ENCODE peak calls at places on chromosomes 1 and 21, in nine cellular contexts. Y is suprapubic skin, R is OCI-LY7, W is tibial artery, T is fibroblast of lung, Z is foreskin fibroblast, I is prostate gland, K is A549, X is IMR-90. F is an unnamed sample.

GRCh38 chr1:91406773-91407389 is 2.2 kb upstream of the HFM1 start:
- DNase-seq in Y (no peak), R (no peak), W (no peak), T (no peak), Z (peak; percentile 6), I (no peak), K (peak; percentile 14), X (no peak), F (peak; percentile 6)

GRCh38 chr1:246151796-246152434 is 355.2 kb downstream of the SMYD3 start:
- DNase-seq in Y (no peak), R (no peak), W (no peak), T (no peak), Z (no peak), I (no peak), K (no peak), X (peak; percentile 9), F (no peak)

GRCh38 chr1:117572546-117572945 is 33.3 kb upstream of the TENT5C start:
- DNase-seq in Y (no peak), R (peak; percentile 33), W (no peak), T (no peak), Z (no peak), I (no peak), K (no peak), X (no peak), F (no peak)

GRCh38 chr1:101025283-101025679 is 303 bp downstream of the DPH5 start:
- DNase-seq in Y (no peak), R (peak; percentile 29), W (no peak), T (peak; percentile 37), Z (no peak), I (no peak), K (no peak), X (peak; percentile 32), F (no peak)

GRCh38 chr1:237016626-237017025 is 12.4 kb upstream of the MT1HL1 start:
- DNase-seq in Y (no peak), R (no peak), W (no peak), T (no peak), Z (no peak), I (no peak), K (no peak), X (no peak), F (no peak)

GRCh38 chr21:33936221-33937038 is 20.8 kb upstream of the ATP5PO start:
- DNase-seq in Y (no peak), R (no peak), W (peak; percentile 60), T (no peak), Z (no peak), I (no peak), K (no peak), X (no peak), F (no peak)

GRCh38 chr1:68438310-68438709 is 11.4 kb downstream of the RPE65 start:
- DNase-seq in Y (no peak), R (no peak), W (no peak), T (no peak), Z (no peak), I (no peak), K (no peak), X (no peak), F (peak; percentile 11)

GRCh38 chr1:32115496-32115895 is 7.6 kb downstream of the KPNA6 start:
- DNase-seq in Y (no peak), R (no peak), W (no peak), T (no peak), Z (no peak), I (no peak), K (no peak), X (peak; percentile 18), F (no peak)

GRCh38 chr21:38839683-38840286 is 34.1 kb downstream of the ETS2 start:
- DNase-seq in Y (no peak), R (no peak), W (no peak), T (peak; percentile 94), Z (peak; percentile 79), I (no peak), K (peak; percentile 53), X (peak; percentile 94), F (no peak)

GRCh38 chr1:224867715-224868114 is 61.8 kb upstream of the DNAH14 start:
- DNase-seq in Y (no peak), R (no peak), W (no peak), T (peak; percentile 68), Z (peak; percentile 21), I (no peak), K (no peak), X (no peak), F (no peak)

GRCh38 chr1:115883240-115883639 is 42.3 kb upstream of the NHLH2 start:
- DNase-seq in Y (no peak), R (no peak), W (no peak), T (no peak), Z (no peak), I (no peak), K (no peak), X (no peak), F (no peak)

GRCh38 chr1:92762355-92762754 is 22.6 kb downstream of the EVI5 start:
- DNase-seq in Y (no peak), R (no peak), W (no peak), T (no peak), Z (no peak), I (no peak), K (no peak), X (no peak), F (no peak)

GRCh38 chr1:92764116-92764515 is 20.8 kb downstream of the EVI5 start:
- DNase-seq in Y (no peak), R (no peak), W (no peak), T (peak; percentile 33), Z (no peak), I (no peak), K (no peak), X (no peak), F (no peak)

GRCh38 chr1:92769856-92770255 is 15.1 kb downstream of the EVI5 start:
- DNase-seq in Y (no peak), R (no peak), W (no peak), T (no peak), Z (no peak), I (no peak), K (no peak), X (no peak), F (no peak)

GRCh38 chr1:92768915-92769314 is 16.0 kb downstream of the EVI5 start:
- DNase-seq in Y (no peak), R (no peak), W (no peak), T (no peak), Z (no peak), I (no peak), K (no peak), X (no peak), F (no peak)

DNA sequence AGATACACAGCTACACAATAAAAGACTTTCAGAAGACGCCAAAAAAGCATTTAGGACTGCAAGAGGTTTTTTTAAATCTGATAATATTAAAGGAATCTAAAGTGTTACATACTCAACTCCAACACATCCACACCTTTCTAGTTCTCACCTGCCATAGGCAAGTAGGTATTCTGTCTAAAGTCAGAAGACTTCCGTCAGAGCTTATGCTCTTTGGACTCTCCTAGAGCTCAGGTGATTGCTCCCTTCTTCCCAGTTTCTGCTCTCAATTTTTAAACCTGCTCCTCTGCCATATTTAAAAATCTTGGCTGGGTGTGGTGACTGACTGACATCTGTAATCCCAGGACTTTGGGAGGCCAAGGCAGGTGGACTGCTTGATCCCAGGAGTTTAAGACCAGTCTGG is 16.6 kb downstream of the EVI5 start:
- DNase-seq in Y (no peak), R (no peak), W (no peak), T (no peak), Z (no peak), I (no peak), K (no peak), X (no peak), F (no peak)
- H3K4me3 ChIP-seq in Y (no peak overlapping the region), R (no peak overlapping the region), W (no peak overlapping the region), T (no peak overlapping the region), Z (no peak overlapping the region), I (no peak overlapping the region), K (no peak overlapping the region), X (no peak overlapping the region), F (no peak overlapping the region)

DNA sequence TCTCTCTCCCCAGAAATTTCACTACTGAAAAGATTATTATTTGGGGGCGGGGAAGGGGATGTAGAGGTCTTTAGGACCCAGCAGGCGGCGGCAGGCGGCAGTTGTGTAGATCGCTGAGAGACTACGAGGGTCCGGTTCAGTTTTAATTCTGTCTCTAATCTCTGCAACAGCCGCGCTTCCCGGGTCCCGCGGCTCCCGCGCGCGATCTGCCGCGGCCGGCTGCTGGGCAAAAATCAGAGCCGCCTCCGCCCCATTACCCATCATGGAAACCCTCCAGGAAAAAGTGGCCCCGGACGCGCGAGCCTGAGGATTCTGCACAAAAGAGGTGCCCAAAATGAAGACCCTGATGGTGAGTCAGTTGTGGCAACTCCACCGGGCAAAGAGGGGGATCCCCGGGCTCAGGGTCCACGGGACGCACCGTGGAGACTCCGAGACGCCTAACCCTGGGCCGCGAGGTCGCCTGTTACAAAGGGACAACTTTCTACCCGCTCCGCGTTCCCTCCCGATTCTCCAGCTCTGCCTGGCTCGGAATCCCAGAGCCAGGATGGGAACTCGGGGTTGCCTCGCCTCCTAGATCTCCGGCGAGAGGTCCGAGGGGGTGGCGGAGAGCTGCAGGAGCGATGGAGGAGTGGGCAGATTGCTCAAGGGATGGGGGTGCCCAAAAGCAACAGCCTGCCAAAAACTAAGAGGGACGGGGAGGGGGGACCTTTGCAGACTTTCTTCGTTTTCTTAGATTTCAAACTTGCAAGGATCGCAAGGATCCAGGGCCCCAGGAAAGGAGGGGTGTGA is at the start of gene ST6GALNAC5:
- DNase-seq in Y (no peak), R (no peak), W (no peak), T (peak; percentile 50), Z (no peak), I (no peak), K (peak; percentile 5), X (peak; percentile 9), F (no peak)
- TF ChIP-seq CTCF in Y (no peak), R (no peak), W (no peak), T (peak; percentile 8), Z (no peak), I (no peak), K (no peak), X (no peak), F (no peak)

DNA sequence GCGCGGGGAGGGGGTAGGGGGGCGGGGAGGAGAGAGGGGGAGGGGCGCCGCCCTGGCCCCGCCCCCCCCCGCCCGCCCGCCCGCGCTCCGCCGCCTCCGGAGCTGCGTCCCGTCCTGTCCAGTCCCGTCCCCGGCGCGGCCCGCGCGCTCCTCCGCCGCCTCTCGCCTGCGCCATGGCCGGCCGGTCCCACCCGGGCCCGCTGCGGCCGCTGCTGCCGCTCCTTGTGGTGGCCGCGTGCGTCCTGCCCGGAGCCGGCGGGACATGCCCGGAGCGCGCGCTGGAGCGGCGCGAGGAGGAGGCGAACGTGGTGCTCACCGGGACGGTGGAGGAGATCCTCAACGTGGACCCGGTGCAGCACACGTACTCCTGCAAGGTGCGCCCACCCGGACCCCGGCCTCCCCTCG is at the start of gene AGRN:
- DNase-seq in Y (no peak), R (no peak), W (no peak), T (no peak), Z (no peak), I (no peak), K (no peak), X (no peak), F (no peak)
- H3K4me3 ChIP-seq in Y (peak within 1 kb of the TSS; percentile 75), R (peak within 1 kb of the TSS; percentile 65), W (peak within 1 kb of the TSS; percentile 92), T (peak within 1 kb of the TSS; percentile 61), Z (peak within 1 kb of the TSS; percentile 57), I (peak within 1 kb of the TSS; percentile 77), K (peak within 1 kb of the TSS; percentile 86), X (peak within 1 kb of the TSS; percentile 86), F (peak within 1 kb of the TSS; percentile 63)

DNA sequence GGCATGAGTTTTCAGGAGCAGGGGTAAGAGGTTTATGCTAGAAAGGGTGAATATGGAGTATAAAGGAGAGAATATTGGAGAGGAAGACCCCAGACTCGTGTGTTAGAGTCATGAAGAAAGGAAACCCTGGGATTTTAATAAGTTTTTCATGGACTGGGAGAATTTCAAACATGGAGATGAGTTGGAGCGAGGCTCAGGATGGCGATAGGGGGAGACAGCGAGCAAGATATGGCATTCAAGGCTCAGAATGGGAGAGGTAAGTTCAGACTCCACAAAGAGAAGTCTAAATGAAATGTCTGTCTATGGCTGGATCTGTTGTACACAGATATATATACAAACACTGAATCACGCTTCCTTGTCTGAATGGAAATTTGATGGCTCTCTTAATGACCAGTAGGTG is 92.5 kb downstream of the LRRC40 start:
- DNase-seq in Y (no peak), R (no peak), W (no peak), T (no peak), Z (no peak), I (no peak), K (peak; percentile 2), X (no peak), F (no peak)
- TF ChIP-seq CTCF in Y (no peak), R (peak; percentile 68), W (no peak), T (no peak), Z (no peak), I (no peak), K (no peak), X (no peak), F (no peak)